ENCODE peak calls at places on chromosomes 1 and 21, in five cellular contexts. K is DND-41, V is trophoblast cell, J is PC-3, Y is neural progenitor cell. A is an unnamed sample. For H3K4me1, the result is how much of the 10 kb centered on the place peaks cover.

GRCh38 chr1:65230741-65231439 is 78.5 kb upstream of the DNAJC6 start:
- DNase-seq in K (no peak), V (no peak), Y (no peak), J (peak), A (no peak)

GRCh38 chr1:84492726-84493125 is 13.5 kb upstream of the SPATA1 start:
- DNase-seq in K (no peak), Y (no peak), J (no peak), V (peak), A (no peak)

GRCh38 chr21:35475768-35476167 is 426.7 kb upstream of the RUNX1 start:
- DNase-seq in K (peak), Y (no peak), J (no peak), V (no peak), A (no peak)

GRCh38 chr1:26358411-26359384 is 4.8 kb upstream of the CRYBG2 start:
- DNase-seq in J (peak), Y (no peak), V (peak), K (peak), A (no peak)

GRCh38 chr1:85397490-85398044 is 67.4 kb downstream of the DDAH1 start:
- DNase-seq in V (no peak), Y (peak), J (no peak), K (no peak), A (no peak)

GRCh38 chr1:210626341-210626740 is 297.6 kb downstream of the HHAT start:
- DNase-seq in V (no peak), J (no peak), Y (no peak), K (no peak), A (no peak)

GRCh38 chr1:74731399-74732052 is 1.3 kb downstream of the CRYZ start:
- DNase-seq in Y (no peak), K (no peak), V (no peak), J (peak), A (no peak)

GRCh38 chr1:219686171-219686570 is 73.3 kb upstream of the ZC3H11B start:
- DNase-seq in J (no peak), K (no peak), V (no peak), Y (no peak), A (no peak)

GRCh38 chr1:39575191-39576015 is 1.2 kb downstream of the PABPC4 start:
- DNase-seq in V (peak), Y (peak), J (peak), K (peak), A (no peak)

GRCh38 chr1:100760511-100760910 is 41.0 kb downstream of the VCAM1 start:
- DNase-seq in Y (no peak), V (no peak), J (no peak), K (no peak), A (no peak)

GRCh38 chr1:32831878-32832277 is 14.4 kb downstream of the S100PBP start:
- DNase-seq in K (no peak), Y (no peak), J (no peak), V (no peak), A (no peak)

GRCh38 chr1:104264506-104264905 is 514.8 kb downstream of the AMY1C start:
- DNase-seq in V (no peak), J (peak), K (no peak), Y (no peak), A (no peak)

GRCh38 chr1:64212023-64212422 is 8.6 kb downstream of the UBE2U start:
- DNase-seq in K (no peak), V (no peak), Y (no peak), J (peak), A (no peak)

GRCh38 chr1:35475356-35475755 is 81.8 kb downstream of the KIAA0319L start:
- DNase-seq in V (peak), K (no peak), J (no peak), Y (no peak), A (no peak)

GRCh38 chr1:234216116-234216703 is 157.0 kb upstream of the COA6 start:
- DNase-seq in V (no peak), Y (no peak), K (peak), J (no peak), A (no peak)

GRCh38 chr1:210777914-210778313 is 356.0 kb downstream of the KCNH1 start:
- DNase-seq in J (no peak), Y (no peak), K (no peak), V (no peak), A (no peak)

GRCh38 chr1:176068256-176068655 is 138.8 kb downstream of the COP1 start:
- DNase-seq in K (no peak), V (no peak), J (no peak), Y (no peak), A (no peak)

GRCh38 chr1:202135221-202135721 is 9.3 kb downstream of the ARL8A start:
- DNase-seq in J (peak), Y (peak), K (peak), V (peak), A (no peak)

GRCh38 chr1:165842363-165843129 is 15.1 kb downstream of the UCK2 start:
- DNase-seq in K (peak), V (no peak), J (peak), Y (no peak), A (no peak)

GRCh38 chr1:22643381-22643780 is at the start of gene C1QC:
- DNase-seq in Y (no peak), J (no peak), V (no peak), K (no peak), A (no peak)

GRCh38 chr1:211616231-211617031 is 37.5 kb upstream of the SLC30A1 start:
- DNase-seq in V (no peak), J (no peak), K (no peak), Y (no peak), A (no peak)

GRCh38 chr1:173062156-173062938 is 11.6 kb upstream of the TNFSF18 start:
- DNase-seq in K (peak), Y (no peak), V (peak), J (peak), A (no peak)

GRCh38 chr1:203290261-203291089 is 14.8 kb upstream of the BTG2 start:
- DNase-seq in K (peak), J (no peak), Y (peak), V (peak), A (peak)

GRCh38 chr1:119984771-119985170 is 84.7 kb downstream of the NOTCH2 start:
- DNase-seq in K (no peak), J (no peak), V (peak), Y (no peak), A (no peak)

GRCh38 chr1:71621785-71622184 is 541.0 kb upstream of the ZRANB2 start:
- DNase-seq in V (no peak), J (peak), K (no peak), Y (no peak), A (no peak)

GRCh38 chr1:212621830-212622315 is 13.3 kb downstream of the ATF3 start:
- DNase-seq in V (peak), J (no peak), K (no peak), Y (no peak), A (no peak)

GRCh38 chr1:95116666-95117206 is 419 bp upstream of the TLCD4 start:
- DNase-seq in V (peak), K (no peak), J (peak), Y (peak), A (no peak)

DNA sequence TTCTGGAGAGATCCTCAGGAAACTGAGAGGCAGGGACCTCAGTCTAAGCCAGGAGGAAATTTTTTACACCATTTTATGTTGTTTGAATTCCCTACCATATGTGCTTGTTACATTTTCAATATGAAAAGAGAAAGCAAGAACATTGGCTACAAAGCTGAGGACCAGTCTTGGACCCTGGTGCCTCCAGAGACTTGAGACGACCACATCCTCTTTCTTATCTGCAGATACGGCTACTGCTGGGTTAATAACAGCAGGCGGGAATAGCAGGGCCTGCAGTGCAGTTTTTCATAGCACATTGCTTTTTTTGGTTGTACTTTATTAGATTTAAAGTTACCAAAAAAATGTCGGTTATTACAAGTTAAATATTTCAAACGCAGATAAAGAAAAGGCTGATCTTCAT is 3.9 kb downstream of the KDM4A start:
- DNase-seq in J (no peak), Y (no peak), V (no peak), K (no peak), A (no peak)
- H3K4me2 ChIP-seq in J (no peak), Y (no peak), V (no peak), K (no peak), A (peak)

GRCh38 chr1:21277178-21277577 is 13.1 kb downstream of the ECE1 start:
- DNase-seq in J (no peak), Y (peak), K (no peak), V (no peak), A (no peak)

GRCh38 chr1:21280482-21280881 is 9.8 kb downstream of the ECE1 start:
- DNase-seq in V (no peak), Y (no peak), K (no peak), J (no peak), A (no peak)

GRCh38 chr1:21280011-21280471 is 10.2 kb downstream of the ECE1 start:
- DNase-seq in J (no peak), Y (no peak), K (no peak), V (no peak), A (no peak)

GRCh38 chr1:21278898-21279819 is 11.1 kb downstream of the ECE1 start:
- DNase-seq in K (no peak), J (no peak), Y (peak), V (no peak), A (no peak)

DNA sequence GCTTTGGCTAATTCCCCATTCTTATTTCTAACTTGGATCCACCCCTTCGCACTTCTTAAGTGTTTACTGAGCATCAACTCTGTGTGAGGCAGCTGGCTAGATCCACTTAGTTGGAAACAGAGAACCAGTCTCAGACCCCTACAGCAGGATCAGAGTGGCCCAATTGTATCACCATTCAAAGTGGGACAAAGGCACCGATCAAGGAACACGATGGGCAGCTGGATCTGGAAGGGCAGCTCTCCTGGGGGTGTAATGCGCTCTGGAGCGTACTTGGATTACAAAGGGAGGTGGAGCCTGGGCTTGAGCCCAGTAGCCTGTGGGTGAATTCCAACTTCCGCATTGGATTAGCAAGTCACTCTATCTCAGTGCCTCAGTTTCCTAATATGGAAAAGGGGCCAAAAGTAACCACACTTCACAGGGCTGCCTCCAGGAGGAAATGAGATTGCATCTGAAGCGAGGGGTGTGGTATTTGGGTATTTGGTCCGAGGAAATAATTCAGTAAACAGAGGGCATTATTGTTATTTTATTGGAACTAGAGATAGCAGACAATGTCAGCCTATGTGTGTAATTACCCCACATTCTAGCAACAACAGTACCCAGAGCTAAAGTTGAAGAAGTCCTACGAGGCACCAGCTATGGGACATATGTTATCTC is 11.9 kb downstream of the ECE1 start:
- DNase-seq in Y (peak), V (no peak), K (no peak), J (no peak), A (no peak)
- H3K4me1 ChIP-seq in Y (under half), V (under half), K (under half), J (under half), A (under half)

GRCh38 chr1:51058863-51059262 is 43.2 kb upstream of the C1orf185 start:
- DNase-seq in V (peak), K (no peak), Y (peak), J (peak), A (no peak)

GRCh38 chr1:51061231-51061943 is 40.6 kb upstream of the C1orf185 start:
- DNase-seq in V (no peak), Y (no peak), J (peak), K (no peak), A (no peak)

GRCh38 chr1:51063121-51063520 is 38.9 kb upstream of the C1orf185 start:
- DNase-seq in V (no peak), K (no peak), J (peak), Y (no peak), A (no peak)
- H2AFZ ChIP-seq in V (no peak), K (no peak), J (no peak), Y (no peak), A (no peak)

GRCh38 chr1:179126338-179127060 is 44.6 kb downstream of the TOR3A start:
- DNase-seq in J (no peak), V (no peak), K (no peak), Y (no peak), A (no peak)

GRCh38 chr1:179128520-179128919 is 46.6 kb downstream of the TOR3A start:
- DNase-seq in Y (no peak), K (no peak), J (peak), V (no peak), A (no peak)

GRCh38 chr1:179129702-179130473 is 48.0 kb downstream of the TOR3A start:
- DNase-seq in Y (no peak), K (peak), V (no peak), J (no peak), A (no peak)

GRCh38 chr1:179124866-179125265 is 43.0 kb downstream of the TOR3A start:
- DNase-seq in J (peak), V (no peak), K (no peak), Y (no peak), A (no peak)

DNA sequence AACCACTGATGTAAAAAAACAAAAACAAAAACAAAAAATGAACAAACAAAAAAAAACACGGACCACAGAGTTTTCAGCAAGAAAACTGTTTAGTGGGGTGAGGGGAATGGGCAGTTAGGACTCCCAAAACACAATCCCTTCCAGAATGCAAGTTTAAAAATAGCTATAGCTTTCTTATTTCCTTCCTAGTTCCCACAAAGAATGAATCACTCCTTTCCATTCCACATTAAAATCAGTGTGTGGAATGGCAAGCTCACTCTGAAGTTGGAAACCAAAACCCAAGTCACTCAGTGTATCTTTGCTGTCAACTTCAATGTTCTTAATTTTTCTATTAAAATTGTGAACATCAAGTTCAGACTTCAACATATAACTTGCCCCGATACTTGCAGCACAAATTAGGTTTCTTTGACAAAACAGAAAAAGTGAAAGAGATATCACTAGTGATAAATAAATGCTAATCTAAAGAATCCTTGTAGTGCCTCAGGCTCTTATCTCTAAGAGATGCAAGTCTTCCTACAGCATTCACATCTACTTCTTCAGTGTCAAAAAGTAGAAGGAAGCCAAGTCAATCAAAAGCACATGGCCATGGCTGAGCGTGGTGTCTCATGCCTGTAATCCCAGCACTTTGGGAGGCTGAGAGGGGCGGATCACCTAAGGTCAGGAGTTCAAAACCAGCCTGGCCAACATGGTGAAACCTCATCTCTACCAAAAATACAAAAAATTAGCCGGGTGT is 45.5 kb downstream of the TOR3A start:
- DNase-seq in V (no peak), Y (no peak), J (peak), K (no peak), A (no peak)
- H3K4me2 ChIP-seq in V (no peak), Y (no peak), J (peak), K (no peak), A (no peak)

GRCh38 chr1:222369148-222369547 is 178.8 kb downstream of the HHIPL2 start:
- DNase-seq in V (no peak), J (no peak), K (no peak), Y (no peak), A (no peak)
- H3K4me1 ChIP-seq in V (under half), J (under half), K (under half), Y (under half), A (under half)

GRCh38 chr1:16155537-16156410 is at the start of gene EPHA2:
- DNase-seq in Y (peak), J (peak), K (no peak), V (peak), A (peak)
- H2AFZ ChIP-seq in Y (no peak), J (no peak), K (no peak), V (peak), A (peak)

GRCh38 chr1:116557323-116557878 is 13.4 kb downstream of the CD58 start:
- DNase-seq in J (no peak), K (no peak), Y (no peak), V (no peak), A (no peak)
- H3K4me2 ChIP-seq in J (no peak), K (no peak), Y (no peak), V (no peak), A (no peak)

GRCh38 chr1:246583056-246583440 is 16.8 kb downstream of the CNST start:
- DNase-seq in K (no peak), V (no peak), J (no peak), Y (no peak), A (no peak)
- H3K4me1 ChIP-seq in K (under half), V (under half), J (under half), Y (under half), A (under half)

A was measured in H1.